ENCODE peak calls at places on chromosomes 12 and 14, in seven cellular contexts. One of them, this sample, is unnamed.

GRCh38 chr14:77985235-77985634 is 184.9 kb upstream of the NRXN3 start:
- DNase-seq in pons: peak
- DNase-seq in CD8-positive, alpha-beta T cell: no peak
- DNase-seq in neural crest cell: no peak
- DNase-seq in GM13976: no peak
- DNase-seq in activated CD4-positive, alpha-beta T cell treated with anti-CD3 and anti-CD28 coated beads, Interleukin-2, amount 10 ng/mL, durations not matched to agents 7 days and 5 days: no peak
- DNase-seq in activated naive CD4-positive, alpha-beta T cell treated with anti-CD3 and anti-CD28 coated beads, Interleukin-2, amount 50 U/mL, for 72 hours: no peak
- DNase-seq in this sample: peak

GRCh38 chr12:120940799-120941198 is 36.6 kb upstream of the SPPL3 start:
- DNase-seq in pons: no peak
- DNase-seq in CD8-positive, alpha-beta T cell: no peak
- DNase-seq in neural crest cell: no peak
- DNase-seq in GM13976: no peak
- DNase-seq in activated CD4-positive, alpha-beta T cell treated with anti-CD3 and anti-CD28 coated beads, Interleukin-2, amount 10 ng/mL, durations not matched to agents 7 days and 5 days: no peak
- DNase-seq in activated naive CD4-positive, alpha-beta T cell treated with anti-CD3 and anti-CD28 coated beads, Interleukin-2, amount 50 U/mL, for 72 hours: no peak
- DNase-seq in this sample: no peak

GRCh38 chr12:62006076-62006732 is 254.0 kb upstream of the USP15 start:
- DNase-seq in pons: peak
- DNase-seq in CD8-positive, alpha-beta T cell: no peak
- DNase-seq in neural crest cell: peak
- DNase-seq in GM13976: peak
- DNase-seq in activated CD4-positive, alpha-beta T cell treated with anti-CD3 and anti-CD28 coated beads, Interleukin-2, amount 10 ng/mL, durations not matched to agents 7 days and 5 days: peak
- DNase-seq in activated naive CD4-positive, alpha-beta T cell treated with anti-CD3 and anti-CD28 coated beads, Interleukin-2, amount 50 U/mL, for 72 hours: peak
- DNase-seq in this sample: no peak

GRCh38 chr14:43872752-43873655 is 634.1 kb downstream of the FSCB start:
- DNase-seq in pons: no peak
- DNase-seq in CD8-positive, alpha-beta T cell: no peak
- DNase-seq in neural crest cell: no peak
- DNase-seq in GM13976: no peak
- DNase-seq in activated CD4-positive, alpha-beta T cell treated with anti-CD3 and anti-CD28 coated beads, Interleukin-2, amount 10 ng/mL, durations not matched to agents 7 days and 5 days: no peak
- DNase-seq in activated naive CD4-positive, alpha-beta T cell treated with anti-CD3 and anti-CD28 coated beads, Interleukin-2, amount 50 U/mL, for 72 hours: no peak
- DNase-seq in this sample: no peak

GRCh38 chr12:112756918-112757317 is 34.6 kb upstream of the RPH3A start:
- DNase-seq in pons: no peak
- DNase-seq in CD8-positive, alpha-beta T cell: no peak
- DNase-seq in neural crest cell: no peak
- DNase-seq in GM13976: no peak
- DNase-seq in activated CD4-positive, alpha-beta T cell treated with anti-CD3 and anti-CD28 coated beads, Interleukin-2, amount 10 ng/mL, durations not matched to agents 7 days and 5 days: no peak
- DNase-seq in activated naive CD4-positive, alpha-beta T cell treated with anti-CD3 and anti-CD28 coated beads, Interleukin-2, amount 50 U/mL, for 72 hours: no peak
- DNase-seq in this sample: no peak

GRCh38 chr12:11855993-11856374 is 206.5 kb downstream of the ETV6 start:
- DNase-seq in pons: peak
- DNase-seq in CD8-positive, alpha-beta T cell: no peak
- DNase-seq in neural crest cell: no peak
- DNase-seq in GM13976: peak
- DNase-seq in activated CD4-positive, alpha-beta T cell treated with anti-CD3 and anti-CD28 coated beads, Interleukin-2, amount 10 ng/mL, durations not matched to agents 7 days and 5 days: no peak
- DNase-seq in activated naive CD4-positive, alpha-beta T cell treated with anti-CD3 and anti-CD28 coated beads, Interleukin-2, amount 50 U/mL, for 72 hours: no peak
- DNase-seq in this sample: no peak

GRCh38 chr14:100294213-100294962 is 11.9 kb downstream of the SLC25A29 start:
- DNase-seq in pons: no peak
- DNase-seq in CD8-positive, alpha-beta T cell: no peak
- DNase-seq in neural crest cell: no peak
- DNase-seq in GM13976: peak
- DNase-seq in activated CD4-positive, alpha-beta T cell treated with anti-CD3 and anti-CD28 coated beads, Interleukin-2, amount 10 ng/mL, durations not matched to agents 7 days and 5 days: no peak
- DNase-seq in activated naive CD4-positive, alpha-beta T cell treated with anti-CD3 and anti-CD28 coated beads, Interleukin-2, amount 50 U/mL, for 72 hours: no peak
- DNase-seq in this sample: no peak

GRCh38 chr12:40325349-40325960 is 100.7 kb downstream of the LRRK2 start:
- DNase-seq in pons: peak
- DNase-seq in CD8-positive, alpha-beta T cell: no peak
- DNase-seq in neural crest cell: no peak
- DNase-seq in GM13976: peak
- DNase-seq in activated CD4-positive, alpha-beta T cell treated with anti-CD3 and anti-CD28 coated beads, Interleukin-2, amount 10 ng/mL, durations not matched to agents 7 days and 5 days: peak
- DNase-seq in activated naive CD4-positive, alpha-beta T cell treated with anti-CD3 and anti-CD28 coated beads, Interleukin-2, amount 50 U/mL, for 72 hours: no peak
- DNase-seq in this sample: no peak

GRCh38 chr12:47190271-47190750 is 110.6 kb upstream of the AMIGO2 start:
- DNase-seq in pons: peak
- DNase-seq in CD8-positive, alpha-beta T cell: peak
- DNase-seq in neural crest cell: no peak
- DNase-seq in GM13976: no peak
- DNase-seq in activated CD4-positive, alpha-beta T cell treated with anti-CD3 and anti-CD28 coated beads, Interleukin-2, amount 10 ng/mL, durations not matched to agents 7 days and 5 days: no peak
- DNase-seq in activated naive CD4-positive, alpha-beta T cell treated with anti-CD3 and anti-CD28 coated beads, Interleukin-2, amount 50 U/mL, for 72 hours: no peak
- DNase-seq in this sample: no peak

GRCh38 chr12:27009926-27010325 is 4.3 kb downstream of the TM7SF3 start:
- DNase-seq in pons: no peak
- DNase-seq in CD8-positive, alpha-beta T cell: no peak
- DNase-seq in neural crest cell: no peak
- DNase-seq in GM13976: no peak
- DNase-seq in activated CD4-positive, alpha-beta T cell treated with anti-CD3 and anti-CD28 coated beads, Interleukin-2, amount 10 ng/mL, durations not matched to agents 7 days and 5 days: no peak
- DNase-seq in activated naive CD4-positive, alpha-beta T cell treated with anti-CD3 and anti-CD28 coated beads, Interleukin-2, amount 50 U/mL, for 72 hours: no peak
- DNase-seq in this sample: no peak

GRCh38 chr12:69688021-69688420 is 11.1 kb downstream of the BEST3 start:
- DNase-seq in pons: no peak
- DNase-seq in CD8-positive, alpha-beta T cell: no peak
- DNase-seq in neural crest cell: no peak
- DNase-seq in GM13976: no peak
- DNase-seq in activated CD4-positive, alpha-beta T cell treated with anti-CD3 and anti-CD28 coated beads, Interleukin-2, amount 10 ng/mL, durations not matched to agents 7 days and 5 days: no peak
- DNase-seq in activated naive CD4-positive, alpha-beta T cell treated with anti-CD3 and anti-CD28 coated beads, Interleukin-2, amount 50 U/mL, for 72 hours: no peak
- DNase-seq in this sample: no peak

GRCh38 chr12:7075518-7075917 is 15.0 kb downstream of the C1S start:
- DNase-seq in pons: no peak
- DNase-seq in CD8-positive, alpha-beta T cell: no peak
- DNase-seq in neural crest cell: no peak
- DNase-seq in GM13976: no peak
- DNase-seq in activated CD4-positive, alpha-beta T cell treated with anti-CD3 and anti-CD28 coated beads, Interleukin-2, amount 10 ng/mL, durations not matched to agents 7 days and 5 days: no peak
- DNase-seq in activated naive CD4-positive, alpha-beta T cell treated with anti-CD3 and anti-CD28 coated beads, Interleukin-2, amount 50 U/mL, for 72 hours: no peak
- DNase-seq in this sample: no peak

GRCh38 chr14:65038966-65039365 is 52.3 kb downstream of the FNTB start:
- DNase-seq in pons: no peak
- DNase-seq in CD8-positive, alpha-beta T cell: no peak
- DNase-seq in neural crest cell: no peak
- DNase-seq in GM13976: no peak
- DNase-seq in activated CD4-positive, alpha-beta T cell treated with anti-CD3 and anti-CD28 coated beads, Interleukin-2, amount 10 ng/mL, durations not matched to agents 7 days and 5 days: no peak
- DNase-seq in activated naive CD4-positive, alpha-beta T cell treated with anti-CD3 and anti-CD28 coated beads, Interleukin-2, amount 50 U/mL, for 72 hours: no peak
- DNase-seq in this sample: no peak

GRCh38 chr14:51534623-51535022 is 117.1 kb upstream of the FRMD6 start:
- DNase-seq in pons: no peak
- DNase-seq in CD8-positive, alpha-beta T cell: no peak
- DNase-seq in neural crest cell: no peak
- DNase-seq in GM13976: no peak
- DNase-seq in activated CD4-positive, alpha-beta T cell treated with anti-CD3 and anti-CD28 coated beads, Interleukin-2, amount 10 ng/mL, durations not matched to agents 7 days and 5 days: no peak
- DNase-seq in activated naive CD4-positive, alpha-beta T cell treated with anti-CD3 and anti-CD28 coated beads, Interleukin-2, amount 50 U/mL, for 72 hours: no peak
- DNase-seq in this sample: no peak

GRCh38 chr12:98198261-98198982 is 317.0 kb upstream of the TMPO start:
- DNase-seq in pons: no peak
- DNase-seq in CD8-positive, alpha-beta T cell: no peak
- DNase-seq in neural crest cell: no peak
- DNase-seq in GM13976: no peak
- DNase-seq in activated CD4-positive, alpha-beta T cell treated with anti-CD3 and anti-CD28 coated beads, Interleukin-2, amount 10 ng/mL, durations not matched to agents 7 days and 5 days: no peak
- DNase-seq in activated naive CD4-positive, alpha-beta T cell treated with anti-CD3 and anti-CD28 coated beads, Interleukin-2, amount 50 U/mL, for 72 hours: no peak
- DNase-seq in this sample: no peak

GRCh38 chr12:121287267-121287954 is 9.1 kb downstream of the CAMKK2 start:
- DNase-seq in pons: no peak
- DNase-seq in CD8-positive, alpha-beta T cell: no peak
- DNase-seq in neural crest cell: no peak
- DNase-seq in GM13976: no peak
- DNase-seq in activated CD4-positive, alpha-beta T cell treated with anti-CD3 and anti-CD28 coated beads, Interleukin-2, amount 10 ng/mL, durations not matched to agents 7 days and 5 days: no peak
- DNase-seq in activated naive CD4-positive, alpha-beta T cell treated with anti-CD3 and anti-CD28 coated beads, Interleukin-2, amount 50 U/mL, for 72 hours: no peak
- DNase-seq in this sample: no peak

GRCh38 chr12:45944771-45945170 is 45.6 kb downstream of the SCAF11 start:
- DNase-seq in pons: no peak
- DNase-seq in CD8-positive, alpha-beta T cell: no peak
- DNase-seq in neural crest cell: no peak
- DNase-seq in GM13976: no peak
- DNase-seq in activated CD4-positive, alpha-beta T cell treated with anti-CD3 and anti-CD28 coated beads, Interleukin-2, amount 10 ng/mL, durations not matched to agents 7 days and 5 days: no peak
- DNase-seq in activated naive CD4-positive, alpha-beta T cell treated with anti-CD3 and anti-CD28 coated beads, Interleukin-2, amount 50 U/mL, for 72 hours: no peak
- DNase-seq in this sample: no peak

GRCh38 chr12:54294152-54294913 is 6.5 kb downstream of the NFE2 start:
- DNase-seq in pons: peak
- DNase-seq in CD8-positive, alpha-beta T cell: peak
- DNase-seq in neural crest cell: peak
- DNase-seq in GM13976: peak
- DNase-seq in activated CD4-positive, alpha-beta T cell treated with anti-CD3 and anti-CD28 coated beads, Interleukin-2, amount 10 ng/mL, durations not matched to agents 7 days and 5 days: peak
- DNase-seq in activated naive CD4-positive, alpha-beta T cell treated with anti-CD3 and anti-CD28 coated beads, Interleukin-2, amount 50 U/mL, for 72 hours: peak
- DNase-seq in this sample: no peak

GRCh38 chr14:68938515-68939423 is 40.3 kb downstream of the ACTN1 start:
- DNase-seq in pons: no peak
- DNase-seq in CD8-positive, alpha-beta T cell: no peak
- DNase-seq in neural crest cell: no peak
- DNase-seq in GM13976: no peak
- DNase-seq in activated CD4-positive, alpha-beta T cell treated with anti-CD3 and anti-CD28 coated beads, Interleukin-2, amount 10 ng/mL, durations not matched to agents 7 days and 5 days: no peak
- DNase-seq in activated naive CD4-positive, alpha-beta T cell treated with anti-CD3 and anti-CD28 coated beads, Interleukin-2, amount 50 U/mL, for 72 hours: no peak
- DNase-seq in this sample: no peak

GRCh38 chr14:69231486-69231885 is 28.5 kb upstream of the GALNT16 start:
- DNase-seq in pons: no peak
- DNase-seq in CD8-positive, alpha-beta T cell: no peak
- DNase-seq in neural crest cell: no peak
- DNase-seq in GM13976: no peak
- DNase-seq in activated CD4-positive, alpha-beta T cell treated with anti-CD3 and anti-CD28 coated beads, Interleukin-2, amount 10 ng/mL, durations not matched to agents 7 days and 5 days: no peak
- DNase-seq in activated naive CD4-positive, alpha-beta T cell treated with anti-CD3 and anti-CD28 coated beads, Interleukin-2, amount 50 U/mL, for 72 hours: no peak
- DNase-seq in this sample: no peak

GRCh38 chr14:102602421-102603292 is 10.2 kb downstream of the RCOR1 start:
- DNase-seq in pons: no peak
- DNase-seq in CD8-positive, alpha-beta T cell: no peak
- DNase-seq in neural crest cell: no peak
- DNase-seq in GM13976: no peak
- DNase-seq in activated CD4-positive, alpha-beta T cell treated with anti-CD3 and anti-CD28 coated beads, Interleukin-2, amount 10 ng/mL, durations not matched to agents 7 days and 5 days: no peak
- DNase-seq in activated naive CD4-positive, alpha-beta T cell treated with anti-CD3 and anti-CD28 coated beads, Interleukin-2, amount 50 U/mL, for 72 hours: no peak
- DNase-seq in this sample: no peak

GRCh38 chr14:67423424-67423823 is 11.5 kb upstream of the PLEK2 start:
- DNase-seq in pons: no peak
- DNase-seq in CD8-positive, alpha-beta T cell: no peak
- DNase-seq in neural crest cell: no peak
- DNase-seq in GM13976: no peak
- DNase-seq in activated CD4-positive, alpha-beta T cell treated with anti-CD3 and anti-CD28 coated beads, Interleukin-2, amount 10 ng/mL, durations not matched to agents 7 days and 5 days: no peak
- DNase-seq in activated naive CD4-positive, alpha-beta T cell treated with anti-CD3 and anti-CD28 coated beads, Interleukin-2, amount 50 U/mL, for 72 hours: no peak
- DNase-seq in this sample: no peak

GRCh38 chr12:54412348-54412747 is 6.7 kb downstream of the ITGA5 start:
- DNase-seq in pons: no peak
- DNase-seq in CD8-positive, alpha-beta T cell: peak
- DNase-seq in neural crest cell: no peak
- DNase-seq in GM13976: no peak
- DNase-seq in activated CD4-positive, alpha-beta T cell treated with anti-CD3 and anti-CD28 coated beads, Interleukin-2, amount 10 ng/mL, durations not matched to agents 7 days and 5 days: no peak
- DNase-seq in activated naive CD4-positive, alpha-beta T cell treated with anti-CD3 and anti-CD28 coated beads, Interleukin-2, amount 50 U/mL, for 72 hours: no peak
- DNase-seq in this sample: no peak

GRCh38 chr12:11879306-11879705 is 191.4 kb upstream of the BCL2L14 start:
- DNase-seq in pons: no peak
- DNase-seq in CD8-positive, alpha-beta T cell: no peak
- DNase-seq in neural crest cell: no peak
- DNase-seq in GM13976: no peak
- DNase-seq in activated CD4-positive, alpha-beta T cell treated with anti-CD3 and anti-CD28 coated beads, Interleukin-2, amount 10 ng/mL, durations not matched to agents 7 days and 5 days: no peak
- DNase-seq in activated naive CD4-positive, alpha-beta T cell treated with anti-CD3 and anti-CD28 coated beads, Interleukin-2, amount 50 U/mL, for 72 hours: no peak
- DNase-seq in this sample: no peak

GRCh38 chr12:84986586-84986985 is 49.5 kb downstream of the TSPAN19 start:
- DNase-seq in pons: peak
- DNase-seq in CD8-positive, alpha-beta T cell: no peak
- DNase-seq in neural crest cell: no peak
- DNase-seq in GM13976: no peak
- DNase-seq in activated CD4-positive, alpha-beta T cell treated with anti-CD3 and anti-CD28 coated beads, Interleukin-2, amount 10 ng/mL, durations not matched to agents 7 days and 5 days: no peak
- DNase-seq in activated naive CD4-positive, alpha-beta T cell treated with anti-CD3 and anti-CD28 coated beads, Interleukin-2, amount 50 U/mL, for 72 hours: no peak
- DNase-seq in this sample: no peak

GRCh38 chr14:77111021-77111420 is 13.0 kb downstream of the CIPC start:
- DNase-seq in pons: peak
- DNase-seq in CD8-positive, alpha-beta T cell: no peak
- DNase-seq in neural crest cell: peak
- DNase-seq in GM13976: no peak
- DNase-seq in activated CD4-positive, alpha-beta T cell treated with anti-CD3 and anti-CD28 coated beads, Interleukin-2, amount 10 ng/mL, durations not matched to agents 7 days and 5 days: no peak
- DNase-seq in activated naive CD4-positive, alpha-beta T cell treated with anti-CD3 and anti-CD28 coated beads, Interleukin-2, amount 50 U/mL, for 72 hours: no peak
- DNase-seq in this sample: no peak

GRCh38 chr12:716506-716905 is 35.9 kb upstream of the WNK1 start:
- DNase-seq in pons: no peak
- DNase-seq in CD8-positive, alpha-beta T cell: no peak
- DNase-seq in neural crest cell: no peak
- DNase-seq in GM13976: peak
- DNase-seq in activated CD4-positive, alpha-beta T cell treated with anti-CD3 and anti-CD28 coated beads, Interleukin-2, amount 10 ng/mL, durations not matched to agents 7 days and 5 days: no peak
- DNase-seq in activated naive CD4-positive, alpha-beta T cell treated with anti-CD3 and anti-CD28 coated beads, Interleukin-2, amount 50 U/mL, for 72 hours: no peak
- DNase-seq in this sample: no peak

GRCh38 chr12:69278814-69279782 is 39.7 kb downstream of the CPSF6 start:
- DNase-seq in pons: no peak
- DNase-seq in CD8-positive, alpha-beta T cell: no peak
- DNase-seq in neural crest cell: no peak
- DNase-seq in GM13976: no peak
- DNase-seq in activated CD4-positive, alpha-beta T cell treated with anti-CD3 and anti-CD28 coated beads, Interleukin-2, amount 10 ng/mL, durations not matched to agents 7 days and 5 days: no peak
- DNase-seq in activated naive CD4-positive, alpha-beta T cell treated with anti-CD3 and anti-CD28 coated beads, Interleukin-2, amount 50 U/mL, for 72 hours: no peak
- DNase-seq in this sample: no peak

GRCh38 chr12:110937104-110937641 is 16.8 kb upstream of the MYL2 start:
- DNase-seq in pons: peak
- DNase-seq in CD8-positive, alpha-beta T cell: peak
- DNase-seq in neural crest cell: peak
- DNase-seq in GM13976: peak
- DNase-seq in activated CD4-positive, alpha-beta T cell treated with anti-CD3 and anti-CD28 coated beads, Interleukin-2, amount 10 ng/mL, durations not matched to agents 7 days and 5 days: peak
- DNase-seq in activated naive CD4-positive, alpha-beta T cell treated with anti-CD3 and anti-CD28 coated beads, Interleukin-2, amount 50 U/mL, for 72 hours: peak
- DNase-seq in this sample: no peak

GRCh38 chr12:118633071-118633470 is 256.7 kb downstream of the SUDS3 start:
- DNase-seq in pons: no peak
- DNase-seq in CD8-positive, alpha-beta T cell: no peak
- DNase-seq in neural crest cell: no peak
- DNase-seq in GM13976: no peak
- DNase-seq in activated CD4-positive, alpha-beta T cell treated with anti-CD3 and anti-CD28 coated beads, Interleukin-2, amount 10 ng/mL, durations not matched to agents 7 days and 5 days: no peak
- DNase-seq in activated naive CD4-positive, alpha-beta T cell treated with anti-CD3 and anti-CD28 coated beads, Interleukin-2, amount 50 U/mL, for 72 hours: no peak
- DNase-seq in this sample: no peak

GRCh38 chr14:89638888-89639287 is 221.9 kb upstream of the FOXN3 start:
- DNase-seq in pons: no peak
- DNase-seq in CD8-positive, alpha-beta T cell: no peak
- DNase-seq in neural crest cell: no peak
- DNase-seq in GM13976: no peak
- DNase-seq in activated CD4-positive, alpha-beta T cell treated with anti-CD3 and anti-CD28 coated beads, Interleukin-2, amount 10 ng/mL, durations not matched to agents 7 days and 5 days: no peak
- DNase-seq in activated naive CD4-positive, alpha-beta T cell treated with anti-CD3 and anti-CD28 coated beads, Interleukin-2, amount 50 U/mL, for 72 hours: no peak
- DNase-seq in this sample: no peak

GRCh38 chr12:109157986-109158385 is 41.6 kb downstream of the ACACB start:
- DNase-seq in pons: no peak
- DNase-seq in CD8-positive, alpha-beta T cell: no peak
- DNase-seq in neural crest cell: no peak
- DNase-seq in GM13976: no peak
- DNase-seq in activated CD4-positive, alpha-beta T cell treated with anti-CD3 and anti-CD28 coated beads, Interleukin-2, amount 10 ng/mL, durations not matched to agents 7 days and 5 days: no peak
- DNase-seq in activated naive CD4-positive, alpha-beta T cell treated with anti-CD3 and anti-CD28 coated beads, Interleukin-2, amount 50 U/mL, for 72 hours: no peak
- DNase-seq in this sample: no peak

GRCh38 chr12:76025601-76026575 is 5.7 kb downstream of the PHLDA1 start:
- DNase-seq in pons: no peak
- DNase-seq in CD8-positive, alpha-beta T cell: no peak
- DNase-seq in neural crest cell: no peak
- DNase-seq in GM13976: no peak
- DNase-seq in activated CD4-positive, alpha-beta T cell treated with anti-CD3 and anti-CD28 coated beads, Interleukin-2, amount 10 ng/mL, durations not matched to agents 7 days and 5 days: no peak
- DNase-seq in activated naive CD4-positive, alpha-beta T cell treated with anti-CD3 and anti-CD28 coated beads, Interleukin-2, amount 50 U/mL, for 72 hours: no peak
- DNase-seq in this sample: no peak

GRCh38 chr12:1766110-1766509 is 54.3 kb upstream of the LRTM2 start:
- DNase-seq in pons: no peak
- DNase-seq in CD8-positive, alpha-beta T cell: no peak
- DNase-seq in neural crest cell: no peak
- DNase-seq in GM13976: no peak
- DNase-seq in activated CD4-positive, alpha-beta T cell treated with anti-CD3 and anti-CD28 coated beads, Interleukin-2, amount 10 ng/mL, durations not matched to agents 7 days and 5 days: no peak
- DNase-seq in activated naive CD4-positive, alpha-beta T cell treated with anti-CD3 and anti-CD28 coated beads, Interleukin-2, amount 50 U/mL, for 72 hours: no peak
- DNase-seq in this sample: no peak

GRCh38 chr12:26678697-26679660 is 154.0 kb downstream of the ITPR2 start:
- DNase-seq in pons: no peak
- DNase-seq in CD8-positive, alpha-beta T cell: no peak
- DNase-seq in neural crest cell: no peak
- DNase-seq in GM13976: no peak
- DNase-seq in activated CD4-positive, alpha-beta T cell treated with anti-CD3 and anti-CD28 coated beads, Interleukin-2, amount 10 ng/mL, durations not matched to agents 7 days and 5 days: no peak
- DNase-seq in activated naive CD4-positive, alpha-beta T cell treated with anti-CD3 and anti-CD28 coated beads, Interleukin-2, amount 50 U/mL, for 72 hours: no peak
- DNase-seq in this sample: no peak

GRCh38 chr14:95061317-95062093 is 95.8 kb downstream of the DICER1 start:
- DNase-seq in pons: no peak
- DNase-seq in CD8-positive, alpha-beta T cell: no peak
- DNase-seq in neural crest cell: no peak
- DNase-seq in GM13976: no peak
- DNase-seq in activated CD4-positive, alpha-beta T cell treated with anti-CD3 and anti-CD28 coated beads, Interleukin-2, amount 10 ng/mL, durations not matched to agents 7 days and 5 days: no peak
- DNase-seq in activated naive CD4-positive, alpha-beta T cell treated with anti-CD3 and anti-CD28 coated beads, Interleukin-2, amount 50 U/mL, for 72 hours: no peak
- DNase-seq in this sample: no peak

GRCh38 chr12:6038160-6038559 is 86.3 kb downstream of the VWF start:
- DNase-seq in pons: no peak
- DNase-seq in CD8-positive, alpha-beta T cell: peak
- DNase-seq in neural crest cell: peak
- DNase-seq in GM13976: peak
- DNase-seq in activated CD4-positive, alpha-beta T cell treated with anti-CD3 and anti-CD28 coated beads, Interleukin-2, amount 10 ng/mL, durations not matched to agents 7 days and 5 days: peak
- DNase-seq in activated naive CD4-positive, alpha-beta T cell treated with anti-CD3 and anti-CD28 coated beads, Interleukin-2, amount 50 U/mL, for 72 hours: peak
- DNase-seq in this sample: no peak

GRCh38 chr12:111692575-111693210 is 6.8 kb downstream of the ACAD10 start:
- DNase-seq in pons: no peak
- DNase-seq in CD8-positive, alpha-beta T cell: no peak
- DNase-seq in neural crest cell: no peak
- DNase-seq in GM13976: peak
- DNase-seq in activated CD4-positive, alpha-beta T cell treated with anti-CD3 and anti-CD28 coated beads, Interleukin-2, amount 10 ng/mL, durations not matched to agents 7 days and 5 days: no peak
- DNase-seq in activated naive CD4-positive, alpha-beta T cell treated with anti-CD3 and anti-CD28 coated beads, Interleukin-2, amount 50 U/mL, for 72 hours: no peak
- DNase-seq in this sample: no peak

This sample was measured in esophagus muscularis mucosa.